ENCODE peak calls at places on chromosomes 5 and 9, in five cellular contexts. N is HepG2, U is GM12878, Z is upper lobe of left lung, F is K562. B is an unnamed sample.

GRCh38 chr9:16385590-16386578 is 484.6 kb downstream of the BNC2 start:
- ATAC-seq in U (no peak), F (no peak), N (no peak), Z (peak), B (peak)

GRCh38 chr5:147918101-147918500 is 11.8 kb upstream of the C5orf46 start:
- ATAC-seq in F (no peak), Z (no peak), U (no peak), N (no peak), B (no peak)

GRCh38 chr9:84851935-84852585 is 182.5 kb downstream of the NTRK2 start:
- ATAC-seq in N (no peak), U (no peak), Z (no peak), F (no peak), B (peak)

GRCh38 chr9:88818495-88819201 is 172.6 kb upstream of the S1PR3 start:
- ATAC-seq in U (no peak), F (no peak), Z (no peak), N (no peak), B (no peak)

GRCh38 chr5:76874088-76874581 is 24.3 kb downstream of the S100Z start:
- ATAC-seq in N (no peak), Z (no peak), F (peak), U (peak), B (no peak)

GRCh38 chr5:61416410-61416809 is 84.4 kb downstream of the ZSWIM6 start:
- ATAC-seq in N (no peak), F (no peak), U (peak), Z (no peak), B (no peak)

GRCh38 chr9:16343249-16344237 is 526.9 kb downstream of the BNC2 start:
- ATAC-seq in U (no peak), N (no peak), F (no peak), Z (peak), B (peak)

GRCh38 chr5:177466861-177467260 is 6.6 kb downstream of the DBN1 start:
- ATAC-seq in N (no peak), U (no peak), Z (no peak), F (no peak), B (no peak)

DNA sequence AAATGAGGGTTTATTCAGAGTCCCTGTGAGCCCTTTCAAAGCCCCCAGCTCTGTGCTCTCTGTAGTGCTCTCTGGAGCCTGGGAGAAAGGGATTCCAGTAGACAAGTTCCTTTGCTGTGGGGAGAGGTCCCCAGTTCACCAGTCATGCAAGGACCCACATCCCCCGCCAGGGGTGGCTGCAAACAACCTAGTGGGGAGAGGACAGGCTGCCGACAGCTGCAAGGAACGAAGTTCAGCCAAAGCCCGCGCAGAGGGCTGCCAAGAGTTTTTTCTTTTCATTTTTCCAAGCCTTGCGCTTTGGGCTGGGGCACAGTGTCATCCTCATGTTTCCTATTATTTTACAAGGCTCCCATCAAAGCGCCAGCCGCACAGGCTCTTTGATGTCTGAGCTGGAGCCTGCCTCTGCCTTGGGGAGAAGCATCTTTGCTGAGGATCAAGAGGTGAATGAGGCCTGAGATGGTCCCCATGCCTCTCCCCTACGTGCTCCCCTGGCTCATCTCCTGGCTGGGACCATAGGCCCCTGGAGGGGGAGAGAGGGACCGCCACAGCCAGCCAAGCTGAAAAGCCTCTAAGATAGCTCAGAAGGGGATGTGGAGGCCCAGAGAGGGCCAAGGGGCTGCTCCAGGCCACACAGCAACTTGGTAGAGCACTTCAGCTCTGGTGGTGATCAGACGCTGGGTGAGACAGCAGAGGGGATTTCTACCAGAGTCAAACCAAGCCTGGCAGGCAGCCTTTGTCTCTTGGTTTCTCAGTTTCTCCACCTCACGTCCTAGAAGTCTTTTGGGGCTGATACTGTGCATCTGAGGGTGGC is 50.5 kb upstream of the SYNPO start:
- ATAC-seq in U (peak), N (peak), F (peak), Z (peak), B (peak)
- TF ChIP-seq POLR2AphosphoS5 in U (no peak), N (no peak), F (no peak), Z (no peak), B (peak)

GRCh38 chr5:57816108-57816507 is 333.5 kb upstream of the ACTBL2 start:
- ATAC-seq in U (no peak), N (no peak), Z (peak), F (no peak), B (no peak)
- TF ChIP-seq EP300 in U (no peak), N (no peak), Z (no peak), F (no peak), B (no peak)

DNA sequence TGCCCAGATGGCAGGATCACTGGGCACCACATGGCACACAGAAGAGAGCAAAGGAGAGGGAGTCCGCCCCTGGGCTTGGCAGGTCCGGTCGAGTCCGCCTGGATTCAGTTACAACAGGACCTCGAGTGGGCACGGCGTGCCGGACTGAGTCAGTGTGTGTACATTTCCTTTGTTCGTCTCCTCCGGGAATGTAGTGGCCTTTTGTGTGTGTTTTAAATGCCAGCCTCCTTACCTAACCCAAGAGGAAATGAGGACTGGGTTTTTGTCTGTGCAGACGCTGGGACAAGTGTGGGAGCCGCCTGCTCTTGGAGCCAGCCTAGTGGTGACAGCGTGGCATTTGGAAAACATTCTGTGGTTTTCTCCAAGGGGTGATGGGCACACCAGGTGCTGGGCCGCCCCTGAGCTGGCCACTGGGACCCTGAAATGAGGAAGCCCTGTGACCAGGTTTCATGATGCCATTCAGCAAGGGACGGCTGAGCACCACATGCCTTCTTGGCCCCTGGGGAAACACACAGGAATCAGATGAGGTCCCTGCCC is 9.6 kb downstream of the NEK6 start:
- ATAC-seq in N (no peak), F (no peak), U (peak), Z (peak), B (peak)
- TF ChIP-seq POLR2AphosphoS5 in N (no peak), F (no peak), U (no peak), Z (peak), B (peak)

GRCh38 chr9:74245871-74246552 is 251.1 kb upstream of the RORB start:
- ATAC-seq in N (no peak), Z (no peak), U (no peak), F (no peak), B (no peak)
- TF ChIP-seq EP300 in N (no peak), Z (no peak), U (no peak), F (no peak), B (no peak)

DNA sequence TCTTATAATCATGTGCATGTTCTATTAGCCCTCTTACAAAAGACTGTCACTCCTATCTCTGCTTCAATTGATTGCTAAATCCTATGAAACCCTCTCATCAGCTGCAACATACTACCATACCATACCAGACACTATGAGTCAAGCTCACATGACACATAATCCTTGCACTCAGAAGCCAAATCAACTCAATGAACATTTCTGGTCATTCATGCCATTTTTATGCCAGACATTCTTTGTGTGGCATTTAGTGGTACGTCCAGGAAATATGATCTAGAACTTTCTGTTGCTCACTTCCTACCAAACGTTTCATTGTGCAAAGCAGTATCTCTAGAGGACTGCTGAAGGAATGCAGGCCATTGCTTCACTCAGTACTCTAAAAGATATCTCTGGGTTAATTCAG is 159.2 kb upstream of the GNA14 start:
- ATAC-seq in Z (peak), U (peak), F (peak), N (peak), B (peak)
- TF ChIP-seq POLR2AphosphoS5 in Z (peak), U (no peak), F (no peak), N (no peak), B (peak)

GRCh38 chr5:71839049-71839834 is 120.2 kb downstream of the CARTPT start:
- ATAC-seq in N (no peak), F (no peak), U (no peak), Z (no peak), B (no peak)

GRCh38 chr5:71836084-71836483 is 117.0 kb downstream of the CARTPT start:
- ATAC-seq in U (no peak), F (no peak), N (no peak), Z (no peak), B (no peak)

GRCh38 chr5:71838286-71838685 is 119.2 kb downstream of the CARTPT start:
- ATAC-seq in F (no peak), N (no peak), U (no peak), Z (no peak), B (no peak)

GRCh38 chr5:71834575-71834974 is 115.5 kb downstream of the CARTPT start:
- ATAC-seq in U (no peak), N (no peak), F (no peak), Z (no peak), B (no peak)

DNA sequence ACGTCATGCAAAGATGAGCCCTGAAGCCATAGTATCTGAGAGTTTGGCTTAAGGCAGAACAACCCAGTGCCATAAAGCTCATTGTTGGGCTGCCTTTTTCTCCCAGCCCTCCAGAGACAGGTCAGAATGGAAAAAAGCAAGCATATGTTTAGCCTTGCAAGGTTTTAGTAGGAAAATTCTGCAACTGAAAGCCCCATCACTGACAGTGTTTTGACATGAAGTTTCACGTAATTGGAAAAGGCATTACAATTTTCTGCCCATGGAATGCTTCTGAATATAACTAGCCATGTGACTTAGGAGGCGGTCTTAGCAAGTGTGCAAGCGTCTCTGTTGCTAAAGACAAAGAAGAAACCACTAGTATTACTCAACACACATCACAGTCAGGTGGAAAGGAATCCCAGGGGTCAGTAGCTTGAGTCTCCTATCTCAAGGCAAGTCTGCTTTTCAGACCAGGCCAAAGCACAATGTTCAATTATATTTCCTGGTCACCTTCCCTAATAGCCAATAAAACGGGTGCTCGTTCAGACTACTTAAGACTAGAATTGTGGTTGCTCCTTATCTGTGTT is 117.6 kb downstream of the CARTPT start:
- ATAC-seq in U (no peak), F (no peak), Z (no peak), N (no peak), B (no peak)
- TF ChIP-seq EP300 in U (no peak), F (no peak), Z (no peak), N (no peak), B (no peak)

GRCh38 chr5:121968910-121969607 is 7.3 kb downstream of the SRFBP1 start:
- ATAC-seq in F (peak), N (no peak), Z (peak), U (peak), B (peak)
- TF ChIP-seq POLR2AphosphoS5 in F (no peak), N (no peak), Z (peak), U (no peak), B (peak)

DNA sequence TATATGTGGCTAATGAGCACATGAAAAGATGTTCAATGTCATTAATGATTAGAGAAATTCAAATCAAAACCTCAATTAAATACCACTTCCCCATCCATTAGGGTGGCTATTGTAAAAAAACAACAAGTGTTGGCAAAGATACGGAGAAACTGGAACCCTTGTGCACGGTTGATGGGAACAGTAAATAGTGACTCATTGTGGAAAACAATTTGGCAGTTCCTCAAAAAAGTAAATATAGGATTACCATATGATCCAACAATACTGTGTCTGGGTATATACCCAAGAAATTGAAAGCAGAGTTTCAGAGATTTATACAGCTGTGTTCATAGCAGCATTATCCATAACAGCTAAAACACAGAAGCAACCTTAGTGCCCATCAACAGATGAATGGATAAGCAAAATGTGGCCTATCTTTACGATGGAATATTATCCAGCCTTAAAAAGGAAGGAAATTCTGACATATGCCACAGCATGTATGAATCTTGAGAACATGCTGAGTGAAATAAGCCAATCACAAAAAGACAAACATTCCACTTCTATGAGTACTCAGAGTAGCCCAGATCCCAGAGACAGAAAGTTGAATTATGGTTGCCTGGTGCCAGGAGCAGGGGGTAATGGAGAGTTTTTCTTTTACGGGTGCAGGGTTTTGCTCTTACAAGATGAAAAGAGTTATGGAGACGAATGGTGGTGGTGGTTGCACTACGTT is 41.4 kb upstream of the LRRC14B start:
- ATAC-seq in U (no peak), N (no peak), Z (no peak), F (no peak), B (no peak)
- TF ChIP-seq EP300 in U (no peak), N (no peak), Z (no peak), F (no peak), B (no peak)